ENCODE peak calls at places on chromosomes 1 and 21, in ten cellular contexts. O is Panc1, T is prostate gland, S is K562, I is esophagus muscularis mucosa, J is suprapubic skin, M is transverse colon, Z is stomach, E is H1, V is endothelial cell of umbilical vein. N is an unnamed sample.

GRCh38 chr1:3001471-3002348 is 19.6 kb upstream of the ACTRT2 start:
- DNase-seq in O (no peak), T (no peak), S (no peak), I (no peak), J (no peak), M (peak; percentile 4), Z (no peak), E (no peak), V (no peak), N (no peak)

GRCh38 chr1:35243681-35244080 is 24.8 kb upstream of the ZMYM4 start:
- DNase-seq in O (no peak), T (no peak), S (no peak), I (no peak), J (no peak), M (peak; percentile 18), Z (no peak), E (no peak), V (no peak), N (no peak)

GRCh38 chr1:1197188-1197500 is 9.2 kb downstream of the TNFRSF18 start:
- DNase-seq in O (no peak), T (no peak), S (no peak), I (no peak), J (no peak), M (no peak), Z (no peak), E (no peak), V (no peak), N (no peak)

GRCh38 chr1:233639611-233640010 is 25.7 kb downstream of the KCNK1 start:
- DNase-seq in O (no peak), T (no peak), S (no peak), I (no peak), J (no peak), M (no peak), Z (no peak), E (no peak), V (no peak), N (no peak)

GRCh38 chr1:64686828-64687724 is 57.8 kb upstream of the RAVER2 start:
- DNase-seq in O (peak; percentile 30), T (peak; percentile 16), S (peak; percentile 55), I (no peak), J (no peak), M (peak; percentile 22), Z (peak; percentile 41), E (no peak), V (peak; percentile 88), N (no peak)

GRCh38 chr1:8347635-8348034 is 29.7 kb downstream of the SLC45A1 start:
- DNase-seq in O (no peak), T (no peak), S (peak; percentile 23), I (no peak), J (no peak), M (no peak), Z (no peak), E (no peak), V (no peak), N (no peak)

GRCh38 chr1:98870959-98871903 is 133.4 kb downstream of the PLPPR5 start:
- DNase-seq in O (no peak), T (no peak), S (no peak), I (no peak), J (no peak), M (no peak), Z (no peak), E (no peak), V (peak; percentile 3), N (no peak)

GRCh38 chr1:50704126-50704525 is 255.9 kb downstream of the FAF1 start:
- DNase-seq in O (peak; percentile 36), T (peak; percentile 9), S (peak; percentile 70), I (no peak), J (no peak), M (no peak), Z (no peak), E (no peak), V (peak; percentile 58), N (no peak)

GRCh38 chr21:38171723-38172344 is 85.0 kb upstream of the KCNJ15 start:
- DNase-seq in O (no peak), T (no peak), S (no peak), I (no peak), J (no peak), M (no peak), Z (no peak), E (peak; percentile 66), V (peak; percentile 87), N (no peak)

GRCh38 chr1:205091043-205091740 is 6.9 kb upstream of the TMEM81 start:
- DNase-seq in O (no peak), T (no peak), S (no peak), I (no peak), J (no peak), M (no peak), Z (no peak), E (no peak), V (no peak), N (no peak)

GRCh38 chr1:218366322-218367052 is 21.4 kb downstream of the TGFB2 start:
- DNase-seq in O (no peak), T (no peak), S (no peak), I (no peak), J (no peak), M (no peak), Z (no peak), E (no peak), V (no peak), N (no peak)

GRCh38 chr1:157597959-157598667 is at the start of gene FCRL4:
- DNase-seq in O (no peak), T (no peak), S (no peak), I (no peak), J (no peak), M (no peak), Z (no peak), E (no peak), V (no peak), N (no peak)

GRCh38 chr1:40592107-40592773 is 60.8 kb downstream of the ZNF684 start:
- DNase-seq in O (no peak), T (peak; percentile 81), S (peak; percentile 73), I (peak; percentile 45), J (no peak), M (no peak), Z (no peak), E (no peak), V (peak; percentile 47), N (no peak)

DNA sequence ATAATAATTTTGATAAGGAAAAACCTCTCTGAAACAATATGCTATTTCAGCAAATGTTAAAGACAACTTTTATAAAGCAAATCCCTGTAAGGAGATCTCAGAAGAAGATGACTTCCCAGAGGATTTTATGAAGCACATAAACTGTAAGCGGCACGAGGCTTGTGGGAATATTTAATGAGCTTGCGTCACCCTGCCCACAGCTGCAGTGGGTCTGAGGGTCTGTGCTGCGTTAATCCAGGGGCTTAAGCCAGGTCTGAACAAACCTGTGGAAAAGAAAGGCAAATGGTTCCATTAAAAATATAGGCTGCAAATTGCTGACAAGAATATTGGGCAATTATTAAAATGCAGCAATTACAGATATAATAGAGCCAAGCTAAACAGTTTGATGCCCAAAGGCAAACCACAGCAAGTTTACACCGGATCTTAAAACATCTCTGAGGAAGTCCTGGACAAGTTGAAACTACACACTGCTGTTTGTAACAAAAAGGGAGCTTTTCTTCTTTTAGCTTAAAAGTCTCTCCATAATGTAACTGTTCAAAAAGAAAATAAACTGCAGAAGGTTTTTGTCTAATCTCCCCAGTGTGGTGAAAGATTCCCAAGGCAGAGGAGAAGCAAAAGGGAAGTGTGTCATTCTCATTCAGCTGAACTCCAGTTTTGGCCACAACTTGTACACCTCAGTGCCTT is 21.8 kb downstream of the TGFBR3 start:
- DNase-seq in O (no peak), T (peak; percentile 57), S (no peak), I (no peak), J (no peak), M (no peak), Z (no peak), E (no peak), V (no peak), N (no peak)
- TF ChIP-seq POLR2AphosphoS5 in O (no peak), T (peak; percentile 82), S (no peak), I (no peak), J (no peak), M (no peak), Z (no peak), E (no peak), V (no peak), N (peak; percentile 38)

GRCh38 chr1:223137402-223138100 is 5.5 kb downstream of the TLR5 start:
- DNase-seq in O (no peak), T (peak; percentile 72), S (no peak), I (no peak), J (no peak), M (peak; percentile 22), Z (no peak), E (no peak), V (no peak), N (no peak)

GRCh38 chr1:223135176-223135575 is 7.9 kb downstream of the TLR5 start:
- DNase-seq in O (no peak), T (peak; percentile 29), S (no peak), I (no peak), J (peak; percentile 77), M (peak; percentile 23), Z (no peak), E (peak; percentile 48), V (no peak), N (no peak)

GRCh38 chr1:223136086-223136485 is 7.0 kb downstream of the TLR5 start:
- DNase-seq in O (no peak), T (no peak), S (peak; percentile 48), I (no peak), J (no peak), M (no peak), Z (no peak), E (peak; percentile 52), V (no peak), N (no peak)

GRCh38 chr1:223133301-223133823 is 9.7 kb downstream of the TLR5 start:
- DNase-seq in O (peak; percentile 52), T (no peak), S (no peak), I (no peak), J (no peak), M (no peak), Z (no peak), E (no peak), V (no peak), N (no peak)

GRCh38 chr1:223133824-223134435 is 9.1 kb downstream of the TLR5 start:
- DNase-seq in O (no peak), T (peak; percentile 89), S (peak; percentile 89), I (no peak), J (peak; percentile 94), M (peak; percentile 87), Z (peak; percentile 91), E (peak; percentile 93), V (peak; percentile 79), N (no peak)
- TF ChIP-seq POLR2AphosphoS5 in O (no peak), T (peak; percentile 71), S (no peak), I (peak; percentile 49), J (no peak), M (no peak), Z (peak; percentile 40), E (no peak), V (no peak), N (no peak)

GRCh38 chr1:30757196-30757949 is at the start of gene LAPTM5:
- DNase-seq in O (no peak), T (no peak), S (no peak), I (no peak), J (peak; percentile 79), M (peak; percentile 72), Z (peak; percentile 48), E (no peak), V (peak; percentile 48), N (no peak)
- TF ChIP-seq POLR2AphosphoS5 in O (no peak), T (no peak), S (no peak), I (peak; percentile 44), J (no peak), M (peak; percentile 79), Z (peak; percentile 49), E (no peak), V (no peak), N (no peak)

DNA sequence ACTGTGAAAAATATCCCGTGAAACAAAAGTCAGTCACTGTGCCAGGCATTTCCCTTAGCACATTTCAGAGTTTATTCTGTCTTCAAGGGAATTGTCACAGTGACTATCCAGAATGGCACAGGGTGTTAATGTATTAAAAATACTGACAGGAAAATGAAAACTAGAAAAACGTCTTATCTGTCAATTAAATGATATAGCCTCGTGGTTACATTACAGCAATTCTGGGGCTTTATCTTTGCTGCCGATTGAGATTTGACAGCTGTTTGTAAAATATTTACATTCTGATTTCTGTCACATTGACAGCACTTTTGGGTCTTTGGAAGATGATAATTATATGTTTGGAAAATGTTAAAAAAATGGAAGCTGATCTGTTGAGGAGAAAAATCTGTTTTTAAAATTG is 250.0 kb downstream of the CHRM3 start:
- DNase-seq in O (no peak), T (no peak), S (no peak), I (no peak), J (no peak), M (no peak), Z (no peak), E (no peak), V (no peak), N (no peak)
- TF ChIP-seq POLR2AphosphoS5 in O (no peak), T (no peak), S (no peak), I (no peak), J (no peak), M (no peak), Z (no peak), E (no peak), V (no peak), N (no peak)